ENCODE peak calls at places on chromosomes 6 and 20, in ten cellular contexts. One of them, this sample, is unnamed.
A peak's percentile ranks its signal among the peaks of the same experiment; 100 is the strongest.

GRCh38 chr6:20559924-20560551 is 25.8 kb downstream of the CDKAL1 start:
- DNase-seq in cardiac fibroblast: peak; percentile 39
- DNase-seq in H4: no peak
- DNase-seq in activated naive CD8-positive, alpha-beta T cell treated with anti-CD3 and anti-CD28 coated beads, Interleukin-2, amount 50 U/mL, for 16 hours: no peak
- DNase-seq in occipital lobe: no peak
- DNase-seq in NCI-H774: no peak
- DNase-seq in anterior cingulate cortex: no peak
- DNase-seq in endodermal cell: no peak
- DNase-seq in effector CD4-positive, alpha-beta T cell: no peak
- DNase-seq in breast epithelium: no peak
- DNase-seq in this sample: no peak

GRCh38 chr6:142947702-142948480 is 2.9 kb upstream of the HIVEP2 start:
- DNase-seq in cardiac fibroblast: no peak
- DNase-seq in H4: no peak
- DNase-seq in activated naive CD8-positive, alpha-beta T cell treated with anti-CD3 and anti-CD28 coated beads, Interleukin-2, amount 50 U/mL, for 16 hours: no peak
- DNase-seq in occipital lobe: no peak
- DNase-seq in NCI-H774: no peak
- DNase-seq in anterior cingulate cortex: no peak
- DNase-seq in endodermal cell: no peak
- DNase-seq in effector CD4-positive, alpha-beta T cell: no peak
- DNase-seq in breast epithelium: no peak
- DNase-seq in this sample: no peak

GRCh38 chr6:33343953-33344611 is 26.5 kb upstream of the ZBTB22 start:
- DNase-seq in cardiac fibroblast: no peak
- DNase-seq in H4: no peak
- DNase-seq in activated naive CD8-positive, alpha-beta T cell treated with anti-CD3 and anti-CD28 coated beads, Interleukin-2, amount 50 U/mL, for 16 hours: peak; percentile 3
- DNase-seq in occipital lobe: no peak
- DNase-seq in NCI-H774: no peak
- DNase-seq in anterior cingulate cortex: no peak
- DNase-seq in endodermal cell: no peak
- DNase-seq in effector CD4-positive, alpha-beta T cell: peak; percentile 68
- DNase-seq in breast epithelium: no peak
- DNase-seq in this sample: peak; percentile 91

GRCh38 chr20:59537991-59538390 is 66.3 kb upstream of the PHACTR3 start:
- DNase-seq in cardiac fibroblast: no peak
- DNase-seq in H4: no peak
- DNase-seq in activated naive CD8-positive, alpha-beta T cell treated with anti-CD3 and anti-CD28 coated beads, Interleukin-2, amount 50 U/mL, for 16 hours: no peak
- DNase-seq in occipital lobe: no peak
- DNase-seq in NCI-H774: no peak
- DNase-seq in anterior cingulate cortex: no peak
- DNase-seq in endodermal cell: no peak
- DNase-seq in effector CD4-positive, alpha-beta T cell: no peak
- DNase-seq in breast epithelium: no peak
- DNase-seq in this sample: no peak

GRCh38 chr20:58776109-58776508 is 74.6 kb downstream of the GNAS-AS1 start:
- DNase-seq in cardiac fibroblast: no peak
- DNase-seq in H4: no peak
- DNase-seq in activated naive CD8-positive, alpha-beta T cell treated with anti-CD3 and anti-CD28 coated beads, Interleukin-2, amount 50 U/mL, for 16 hours: no peak
- DNase-seq in occipital lobe: no peak
- DNase-seq in NCI-H774: no peak
- DNase-seq in anterior cingulate cortex: no peak
- DNase-seq in endodermal cell: no peak
- DNase-seq in effector CD4-positive, alpha-beta T cell: no peak
- DNase-seq in breast epithelium: no peak
- DNase-seq in this sample: no peak

GRCh38 chr6:158654498-158654897 is 4.6 kb downstream of the SYTL3 start:
- DNase-seq in cardiac fibroblast: peak; percentile 85
- DNase-seq in H4: peak; percentile 58
- DNase-seq in activated naive CD8-positive, alpha-beta T cell treated with anti-CD3 and anti-CD28 coated beads, Interleukin-2, amount 50 U/mL, for 16 hours: no peak
- DNase-seq in occipital lobe: peak; percentile 50
- DNase-seq in NCI-H774: no peak
- DNase-seq in anterior cingulate cortex: no peak
- DNase-seq in endodermal cell: peak; percentile 46
- DNase-seq in effector CD4-positive, alpha-beta T cell: no peak
- DNase-seq in breast epithelium: no peak
- DNase-seq in this sample: no peak

GRCh38 chr6:139922236-139922635 is 547.8 kb upstream of the CITED2 start:
- DNase-seq in cardiac fibroblast: no peak
- DNase-seq in H4: no peak
- DNase-seq in activated naive CD8-positive, alpha-beta T cell treated with anti-CD3 and anti-CD28 coated beads, Interleukin-2, amount 50 U/mL, for 16 hours: no peak
- DNase-seq in occipital lobe: no peak
- DNase-seq in NCI-H774: no peak
- DNase-seq in anterior cingulate cortex: no peak
- DNase-seq in endodermal cell: no peak
- DNase-seq in effector CD4-positive, alpha-beta T cell: no peak
- DNase-seq in breast epithelium: no peak
- DNase-seq in this sample: no peak

GRCh38 chr6:3318226-3318625 is 59.5 kb downstream of the PSMG4 start:
- DNase-seq in cardiac fibroblast: no peak
- DNase-seq in H4: no peak
- DNase-seq in activated naive CD8-positive, alpha-beta T cell treated with anti-CD3 and anti-CD28 coated beads, Interleukin-2, amount 50 U/mL, for 16 hours: peak; percentile 7
- DNase-seq in occipital lobe: no peak
- DNase-seq in NCI-H774: no peak
- DNase-seq in anterior cingulate cortex: no peak
- DNase-seq in endodermal cell: peak; percentile 35
- DNase-seq in effector CD4-positive, alpha-beta T cell: no peak
- DNase-seq in breast epithelium: no peak
- DNase-seq in this sample: peak; percentile 46

GRCh38 chr20:64158346-64159285 is 5.6 kb upstream of the MYT1 start:
- DNase-seq in cardiac fibroblast: no peak
- DNase-seq in H4: no peak
- DNase-seq in activated naive CD8-positive, alpha-beta T cell treated with anti-CD3 and anti-CD28 coated beads, Interleukin-2, amount 50 U/mL, for 16 hours: no peak
- DNase-seq in occipital lobe: no peak
- DNase-seq in NCI-H774: no peak
- DNase-seq in anterior cingulate cortex: no peak
- DNase-seq in endodermal cell: no peak
- DNase-seq in effector CD4-positive, alpha-beta T cell: no peak
- DNase-seq in breast epithelium: no peak
- DNase-seq in this sample: no peak

GRCh38 chr6:78942451-78942850 is 75.1 kb downstream of the IRAK1BP1 start:
- DNase-seq in cardiac fibroblast: peak; percentile 33
- DNase-seq in H4: no peak
- DNase-seq in activated naive CD8-positive, alpha-beta T cell treated with anti-CD3 and anti-CD28 coated beads, Interleukin-2, amount 50 U/mL, for 16 hours: no peak
- DNase-seq in occipital lobe: no peak
- DNase-seq in NCI-H774: no peak
- DNase-seq in anterior cingulate cortex: no peak
- DNase-seq in endodermal cell: no peak
- DNase-seq in effector CD4-positive, alpha-beta T cell: no peak
- DNase-seq in breast epithelium: no peak
- DNase-seq in this sample: no peak

GRCh38 chr6:3509326-3509725 is 52.5 kb upstream of the SLC22A23 start:
- DNase-seq in cardiac fibroblast: no peak
- DNase-seq in H4: no peak
- DNase-seq in activated naive CD8-positive, alpha-beta T cell treated with anti-CD3 and anti-CD28 coated beads, Interleukin-2, amount 50 U/mL, for 16 hours: no peak
- DNase-seq in occipital lobe: no peak
- DNase-seq in NCI-H774: no peak
- DNase-seq in anterior cingulate cortex: no peak
- DNase-seq in endodermal cell: no peak
- DNase-seq in effector CD4-positive, alpha-beta T cell: no peak
- DNase-seq in breast epithelium: no peak
- DNase-seq in this sample: no peak

GRCh38 chr6:139904572-139904971 is 530.1 kb upstream of the CITED2 start:
- DNase-seq in cardiac fibroblast: no peak
- DNase-seq in H4: no peak
- DNase-seq in activated naive CD8-positive, alpha-beta T cell treated with anti-CD3 and anti-CD28 coated beads, Interleukin-2, amount 50 U/mL, for 16 hours: no peak
- DNase-seq in occipital lobe: no peak
- DNase-seq in NCI-H774: no peak
- DNase-seq in anterior cingulate cortex: no peak
- DNase-seq in endodermal cell: no peak
- DNase-seq in effector CD4-positive, alpha-beta T cell: no peak
- DNase-seq in breast epithelium: no peak
- DNase-seq in this sample: no peak

GRCh38 chr6:95587989-95588388 is 10.7 kb downstream of the MANEA start:
- DNase-seq in cardiac fibroblast: no peak
- DNase-seq in H4: no peak
- DNase-seq in activated naive CD8-positive, alpha-beta T cell treated with anti-CD3 and anti-CD28 coated beads, Interleukin-2, amount 50 U/mL, for 16 hours: no peak
- DNase-seq in occipital lobe: no peak
- DNase-seq in NCI-H774: no peak
- DNase-seq in anterior cingulate cortex: no peak
- DNase-seq in endodermal cell: no peak
- DNase-seq in effector CD4-positive, alpha-beta T cell: no peak
- DNase-seq in breast epithelium: no peak
- DNase-seq in this sample: no peak

GRCh38 chr20:9945406-9945805 is 89.4 kb upstream of the ANKEF1 start:
- DNase-seq in cardiac fibroblast: peak; percentile 7
- DNase-seq in H4: peak; percentile 58
- DNase-seq in activated naive CD8-positive, alpha-beta T cell treated with anti-CD3 and anti-CD28 coated beads, Interleukin-2, amount 50 U/mL, for 16 hours: no peak
- DNase-seq in occipital lobe: no peak
- DNase-seq in NCI-H774: no peak
- DNase-seq in anterior cingulate cortex: no peak
- DNase-seq in endodermal cell: no peak
- DNase-seq in effector CD4-positive, alpha-beta T cell: no peak
- DNase-seq in breast epithelium: no peak
- DNase-seq in this sample: no peak

GRCh38 chr6:17280552-17281090 is 540 bp upstream of the RBM24 start:
- DNase-seq in cardiac fibroblast: no peak
- DNase-seq in H4: no peak
- DNase-seq in activated naive CD8-positive, alpha-beta T cell treated with anti-CD3 and anti-CD28 coated beads, Interleukin-2, amount 50 U/mL, for 16 hours: no peak
- DNase-seq in occipital lobe: peak; percentile 14
- DNase-seq in NCI-H774: no peak
- DNase-seq in anterior cingulate cortex: no peak
- DNase-seq in endodermal cell: peak; percentile 90
- DNase-seq in effector CD4-positive, alpha-beta T cell: no peak
- DNase-seq in breast epithelium: no peak
- DNase-seq in this sample: no peak

GRCh38 chr20:63154395-63154794 is 61.5 kb downstream of the YTHDF1 start:
- DNase-seq in cardiac fibroblast: no peak
- DNase-seq in H4: no peak
- DNase-seq in activated naive CD8-positive, alpha-beta T cell treated with anti-CD3 and anti-CD28 coated beads, Interleukin-2, amount 50 U/mL, for 16 hours: no peak
- DNase-seq in occipital lobe: no peak
- DNase-seq in NCI-H774: no peak
- DNase-seq in anterior cingulate cortex: no peak
- DNase-seq in endodermal cell: no peak
- DNase-seq in effector CD4-positive, alpha-beta T cell: no peak
- DNase-seq in breast epithelium: no peak
- DNase-seq in this sample: no peak

GRCh38 chr6:33983109-33983475 is 162.8 kb downstream of the GRM4 start:
- DNase-seq in cardiac fibroblast: no peak
- DNase-seq in H4: peak; percentile 82
- DNase-seq in activated naive CD8-positive, alpha-beta T cell treated with anti-CD3 and anti-CD28 coated beads, Interleukin-2, amount 50 U/mL, for 16 hours: no peak
- DNase-seq in occipital lobe: no peak
- DNase-seq in NCI-H774: peak; percentile 76
- DNase-seq in anterior cingulate cortex: no peak
- DNase-seq in endodermal cell: peak; percentile 48
- DNase-seq in effector CD4-positive, alpha-beta T cell: no peak
- DNase-seq in breast epithelium: peak; percentile 61
- DNase-seq in this sample: no peak

GRCh38 chr6:18585032-18585573 is 198.0 kb downstream of the RNF144B start:
- DNase-seq in cardiac fibroblast: peak; percentile 64
- DNase-seq in H4: peak; percentile 81
- DNase-seq in activated naive CD8-positive, alpha-beta T cell treated with anti-CD3 and anti-CD28 coated beads, Interleukin-2, amount 50 U/mL, for 16 hours: no peak
- DNase-seq in occipital lobe: peak; percentile 9
- DNase-seq in NCI-H774: peak; percentile 44
- DNase-seq in anterior cingulate cortex: no peak
- DNase-seq in endodermal cell: no peak
- DNase-seq in effector CD4-positive, alpha-beta T cell: no peak
- DNase-seq in breast epithelium: no peak
- DNase-seq in this sample: no peak

GRCh38 chr20:50038574-50038991 is 55.8 kb downstream of the SNAI1 start:
- DNase-seq in cardiac fibroblast: no peak
- DNase-seq in H4: no peak
- DNase-seq in activated naive CD8-positive, alpha-beta T cell treated with anti-CD3 and anti-CD28 coated beads, Interleukin-2, amount 50 U/mL, for 16 hours: no peak
- DNase-seq in occipital lobe: no peak
- DNase-seq in NCI-H774: peak; percentile 81
- DNase-seq in anterior cingulate cortex: no peak
- DNase-seq in endodermal cell: peak; percentile 72
- DNase-seq in effector CD4-positive, alpha-beta T cell: no peak
- DNase-seq in breast epithelium: no peak
- DNase-seq in this sample: no peak

GRCh38 chr6:116877743-116878142 is 701 bp downstream of the RFX6 start:
- DNase-seq in cardiac fibroblast: no peak
- DNase-seq in H4: no peak
- DNase-seq in activated naive CD8-positive, alpha-beta T cell treated with anti-CD3 and anti-CD28 coated beads, Interleukin-2, amount 50 U/mL, for 16 hours: no peak
- DNase-seq in occipital lobe: no peak
- DNase-seq in NCI-H774: no peak
- DNase-seq in anterior cingulate cortex: no peak
- DNase-seq in endodermal cell: peak; percentile 50
- DNase-seq in effector CD4-positive, alpha-beta T cell: no peak
- DNase-seq in breast epithelium: no peak
- DNase-seq in this sample: no peak

GRCh38 chr20:51275816-51276215 is 252.9 kb upstream of the KCNG1 start:
- DNase-seq in cardiac fibroblast: peak; percentile 63
- DNase-seq in H4: no peak
- DNase-seq in activated naive CD8-positive, alpha-beta T cell treated with anti-CD3 and anti-CD28 coated beads, Interleukin-2, amount 50 U/mL, for 16 hours: no peak
- DNase-seq in occipital lobe: peak; percentile 30
- DNase-seq in NCI-H774: no peak
- DNase-seq in anterior cingulate cortex: no peak
- DNase-seq in endodermal cell: no peak
- DNase-seq in effector CD4-positive, alpha-beta T cell: no peak
- DNase-seq in breast epithelium: no peak
- DNase-seq in this sample: no peak

GRCh38 chr20:25247100-25247665 is 702 bp upstream of the PYGB start:
- DNase-seq in cardiac fibroblast: peak; percentile 72
- DNase-seq in H4: peak; percentile 45
- DNase-seq in activated naive CD8-positive, alpha-beta T cell treated with anti-CD3 and anti-CD28 coated beads, Interleukin-2, amount 50 U/mL, for 16 hours: no peak
- DNase-seq in occipital lobe: peak; percentile 55
- DNase-seq in NCI-H774: no peak
- DNase-seq in anterior cingulate cortex: peak; percentile 45
- DNase-seq in endodermal cell: peak; percentile 89
- DNase-seq in effector CD4-positive, alpha-beta T cell: no peak
- DNase-seq in breast epithelium: no peak
- DNase-seq in this sample: peak; percentile 45

GRCh38 chr6:3490622-3490980 is 33.8 kb upstream of the SLC22A23 start:
- DNase-seq in cardiac fibroblast: no peak
- DNase-seq in H4: no peak
- DNase-seq in activated naive CD8-positive, alpha-beta T cell treated with anti-CD3 and anti-CD28 coated beads, Interleukin-2, amount 50 U/mL, for 16 hours: no peak
- DNase-seq in occipital lobe: no peak
- DNase-seq in NCI-H774: no peak
- DNase-seq in anterior cingulate cortex: no peak
- DNase-seq in endodermal cell: no peak
- DNase-seq in effector CD4-positive, alpha-beta T cell: no peak
- DNase-seq in breast epithelium: no peak
- DNase-seq in this sample: no peak

GRCh38 chr6:161850572-161850971 is 576.7 kb upstream of the AGPAT4 start:
- DNase-seq in cardiac fibroblast: no peak
- DNase-seq in H4: no peak
- DNase-seq in activated naive CD8-positive, alpha-beta T cell treated with anti-CD3 and anti-CD28 coated beads, Interleukin-2, amount 50 U/mL, for 16 hours: no peak
- DNase-seq in occipital lobe: no peak
- DNase-seq in NCI-H774: no peak
- DNase-seq in anterior cingulate cortex: no peak
- DNase-seq in endodermal cell: no peak
- DNase-seq in effector CD4-positive, alpha-beta T cell: no peak
- DNase-seq in breast epithelium: no peak
- DNase-seq in this sample: no peak

GRCh38 chr6:151389640-151390275 is 1.6 kb downstream of the ZBTB2 start:
- DNase-seq in cardiac fibroblast: peak; percentile 79
- DNase-seq in H4: peak; percentile 34
- DNase-seq in activated naive CD8-positive, alpha-beta T cell treated with anti-CD3 and anti-CD28 coated beads, Interleukin-2, amount 50 U/mL, for 16 hours: no peak
- DNase-seq in occipital lobe: peak; percentile 62
- DNase-seq in NCI-H774: peak; percentile 44
- DNase-seq in anterior cingulate cortex: peak; percentile 63
- DNase-seq in endodermal cell: no peak
- DNase-seq in effector CD4-positive, alpha-beta T cell: no peak
- DNase-seq in breast epithelium: peak; percentile 59
- DNase-seq in this sample: peak; percentile 95

GRCh38 chr6:10418361-10418861 is 3.5 kb upstream of the TFAP2A start:
- DNase-seq in cardiac fibroblast: no peak
- DNase-seq in H4: no peak
- DNase-seq in activated naive CD8-positive, alpha-beta T cell treated with anti-CD3 and anti-CD28 coated beads, Interleukin-2, amount 50 U/mL, for 16 hours: no peak
- DNase-seq in occipital lobe: no peak
- DNase-seq in NCI-H774: no peak
- DNase-seq in anterior cingulate cortex: no peak
- DNase-seq in endodermal cell: peak; percentile 66
- DNase-seq in effector CD4-positive, alpha-beta T cell: no peak
- DNase-seq in breast epithelium: no peak
- DNase-seq in this sample: no peak

GRCh38 chr20:45238139-45238538 is 16.2 kb downstream of the SLPI start:
- DNase-seq in cardiac fibroblast: no peak
- DNase-seq in H4: no peak
- DNase-seq in activated naive CD8-positive, alpha-beta T cell treated with anti-CD3 and anti-CD28 coated beads, Interleukin-2, amount 50 U/mL, for 16 hours: no peak
- DNase-seq in occipital lobe: no peak
- DNase-seq in NCI-H774: no peak
- DNase-seq in anterior cingulate cortex: no peak
- DNase-seq in endodermal cell: no peak
- DNase-seq in effector CD4-positive, alpha-beta T cell: no peak
- DNase-seq in breast epithelium: no peak
- DNase-seq in this sample: no peak

GRCh38 chr6:21856844-21857243 is 263.3 kb downstream of the SOX4 start:
- DNase-seq in cardiac fibroblast: peak; percentile 25
- DNase-seq in H4: no peak
- DNase-seq in activated naive CD8-positive, alpha-beta T cell treated with anti-CD3 and anti-CD28 coated beads, Interleukin-2, amount 50 U/mL, for 16 hours: no peak
- DNase-seq in occipital lobe: no peak
- DNase-seq in NCI-H774: no peak
- DNase-seq in anterior cingulate cortex: no peak
- DNase-seq in endodermal cell: no peak
- DNase-seq in effector CD4-positive, alpha-beta T cell: no peak
- DNase-seq in breast epithelium: no peak
- DNase-seq in this sample: no peak

This sample was measured in stimulated activated naive CD4-positive, alpha-beta T cell.